ENCODE peak calls at places on chromosomes 1 and 21, in ten cellular contexts. A is activated naive CD4-positive, alpha-beta T cell treated with Interleukin-2 at 50 U/mL for 16 hours; L is fibroblast of mammary gland; O is renal cortical epithelial cell; J is Caki2; Q is stimulated activated CD4-positive, alpha-beta T cell treated with anti-CD3 and anti-CD28 coated beads, Interleukin-4, amount 100 ng/mL, for 4 hours; K is pancreas; N is RWPE1; F is AG08395; R is left cardiac atrium. C is an unnamed sample.

GRCh38 chr1:224780736-224781135 is 148.7 kb upstream of the DNAH14 start:
- DNase-seq in A (no peak), L (no peak), O (no peak), J (no peak), Q (no peak), K (no peak), N (no peak), F (no peak), R (no peak), C (no peak)

GRCh38 chr21:33831962-33832659 is 83.5 kb downstream of the ATP5PO start:
- DNase-seq in A (no peak), L (no peak), O (no peak), J (no peak), Q (no peak), K (no peak), N (no peak), F (no peak), R (no peak), C (no peak)

GRCh38 chr1:56446531-56447098 is 132.7 kb downstream of the PLPP3 start:
- DNase-seq in A (no peak), L (peak), O (no peak), J (no peak), Q (no peak), K (no peak), N (no peak), F (no peak), R (peak), C (no peak)

GRCh38 chr1:15678578-15678977 is 5.5 kb upstream of the PLEKHM2 start:
- DNase-seq in A (no peak), L (peak), O (peak), J (peak), Q (no peak), K (no peak), N (peak), F (peak), R (no peak), C (no peak)

GRCh38 chr1:8423134-8423701 is 105.3 kb downstream of the SLC45A1 start:
- DNase-seq in A (peak), L (no peak), O (no peak), J (no peak), Q (peak), K (peak), N (peak), F (no peak), R (peak), C (no peak)

GRCh38 chr1:162719678-162720077 is 70.8 kb upstream of the HSD17B7 start:
- DNase-seq in A (no peak), L (no peak), O (no peak), J (no peak), Q (no peak), K (no peak), N (no peak), F (no peak), R (no peak), C (no peak)

GRCh38 chr1:40133122-40133665 is 28.0 kb upstream of the RLF start:
- DNase-seq in A (no peak), L (no peak), O (no peak), J (no peak), Q (no peak), K (peak), N (no peak), F (peak), R (no peak), C (no peak)

GRCh38 chr21:30336596-30336995 is 898 bp downstream of the KRTAP27-1 start:
- DNase-seq in A (no peak), L (peak), O (no peak), J (no peak), Q (no peak), K (no peak), N (peak), F (no peak), R (no peak), C (no peak)

GRCh38 chr1:25997759-25998074 is at the start of gene PAFAH2:
- DNase-seq in A (no peak), L (no peak), O (no peak), J (no peak), Q (no peak), K (peak), N (no peak), F (no peak), R (peak), C (no peak)

GRCh38 chr1:66270122-66270812 is 263.7 kb upstream of the SGIP1 start:
- DNase-seq in A (no peak), L (peak), O (no peak), J (no peak), Q (no peak), K (no peak), N (no peak), F (no peak), R (peak), C (no peak)

GRCh38 chr1:236522937-236523703 is 662 bp upstream of the LGALS8 start:
- DNase-seq in A (no peak), L (no peak), O (no peak), J (no peak), Q (no peak), K (peak), N (peak), F (no peak), R (peak), C (no peak)

GRCh38 chr21:43739648-43740435 is 20.9 kb downstream of the PDXK start:
- DNase-seq in A (no peak), L (no peak), O (no peak), J (peak), Q (no peak), K (peak), N (peak), F (no peak), R (no peak), C (no peak)

GRCh38 chr1:116508984-116509980 is 61.5 kb downstream of the CD58 start:
- DNase-seq in A (peak), L (peak), O (peak), J (peak), Q (no peak), K (no peak), N (peak), F (peak), R (no peak), C (no peak)

GRCh38 chr1:93447481-93448291 is at the start of gene FNBP1L:
- DNase-seq in A (peak), L (peak), O (peak), J (peak), Q (peak), K (peak), N (peak), F (peak), R (peak), C (peak)

GRCh38 chr21:44078411-44078981 is 28.7 kb upstream of the PWP2 start:
- DNase-seq in A (no peak), L (no peak), O (no peak), J (no peak), Q (no peak), K (no peak), N (no peak), F (no peak), R (no peak), C (no peak)

GRCh38 chr1:154478639-154479038 is 23.4 kb upstream of the TDRD10 start:
- DNase-seq in A (no peak), L (peak), O (peak), J (peak), Q (no peak), K (no peak), N (no peak), F (no peak), R (no peak), C (peak)

GRCh38 chr1:62725981-62726588 is 37.9 kb upstream of the DOCK7 start:
- DNase-seq in A (no peak), L (no peak), O (no peak), J (no peak), Q (no peak), K (no peak), N (no peak), F (no peak), R (no peak), C (peak)

GRCh38 chr1:20705356-20705755 is 12.5 kb downstream of the KIF17 start:
- DNase-seq in A (no peak), L (no peak), O (no peak), J (no peak), Q (no peak), K (no peak), N (no peak), F (no peak), R (no peak), C (no peak)

GRCh38 chr1:25562101-25562927 is 18.9 kb downstream of the LDLRAP1 start:
- DNase-seq in A (peak), L (no peak), O (no peak), J (no peak), Q (peak), K (no peak), N (no peak), F (no peak), R (no peak), C (no peak)

GRCh38 chr1:230255116-230255515 is 171.0 kb downstream of the PGBD5 start:
- DNase-seq in A (no peak), L (no peak), O (no peak), J (no peak), Q (no peak), K (no peak), N (no peak), F (no peak), R (no peak), C (no peak)

GRCh38 chr1:1573843-1574720 is 581 bp downstream of the SSU72 start:
- DNase-seq in A (peak), L (peak), O (peak), J (peak), Q (peak), K (no peak), N (peak), F (peak), R (peak), C (peak)

GRCh38 chr1:228299901-228300300 is 92.1 kb downstream of the OBSCN start:
- DNase-seq in A (no peak), L (no peak), O (no peak), J (no peak), Q (no peak), K (no peak), N (no peak), F (no peak), R (peak), C (no peak)

GRCh38 chr1:30713211-30713770 is 10.1 kb downstream of the MATN1 start:
- DNase-seq in A (no peak), L (no peak), O (no peak), J (no peak), Q (no peak), K (no peak), N (no peak), F (no peak), R (no peak), C (no peak)

GRCh38 chr1:226643701-226644540 is 95.2 kb downstream of the ITPKB start:
- DNase-seq in A (no peak), L (no peak), O (no peak), J (no peak), Q (no peak), K (peak), N (no peak), F (no peak), R (no peak), C (no peak)